ENCODE peak calls at places on chromosomes 3 and 15, in nine cellular contexts. F, P, Y, X, H, O, L, G and C are unnamed samples.

GRCh38 chr3:27553868-27554540 is 69.8 kb upstream of the SLC4A7 start:
- DNase-seq in F (no peak), P (peak), Y (no peak), X (no peak), H (peak), O (no peak), L (no peak), G (no peak), C (no peak)

GRCh38 chr3:52401021-52401420 is 43.9 kb downstream of the SEMA3G start:
- DNase-seq in F (no peak), P (no peak), Y (no peak), X (no peak), H (no peak), O (no peak), L (no peak), G (no peak), C (no peak)

GRCh38 chr3:52614689-52615088 is 71.0 kb downstream of the PBRM1 start:
- DNase-seq in F (no peak), P (peak), Y (no peak), X (no peak), H (no peak), O (no peak), L (no peak), G (no peak), C (no peak)

GRCh38 chr3:42702066-42702951 is at the start of gene HHATL:
- DNase-seq in F (peak), P (no peak), Y (no peak), X (peak), H (no peak), O (no peak), L (peak), G (peak), C (no peak)

GRCh38 chr3:18900994-18901393 is 247.3 kb upstream of the KCNH8 start:
- DNase-seq in F (no peak), P (no peak), Y (no peak), X (no peak), H (no peak), O (no peak), L (no peak), G (no peak), C (no peak)

GRCh38 chr3:170038434-170039110 is 777 bp downstream of the GPR160 start:
- DNase-seq in F (no peak), P (no peak), Y (no peak), X (no peak), H (peak), O (peak), L (peak), G (no peak), C (no peak)

GRCh38 chr3:14537590-14538450 is 2.3 kb downstream of the GRIP2 start:
- DNase-seq in F (no peak), P (no peak), Y (peak), X (peak), H (peak), O (peak), L (no peak), G (no peak), C (no peak)

GRCh38 chr15:45307230-45307924 is 55.3 kb downstream of the SLC28A2 start:
- DNase-seq in F (no peak), P (peak), Y (no peak), X (no peak), H (peak), O (no peak), L (no peak), G (no peak), C (peak)

GRCh38 chr3:31096661-31097060 is 202.2 kb upstream of the GADL1 start:
- DNase-seq in F (no peak), P (no peak), Y (no peak), X (no peak), H (no peak), O (no peak), L (no peak), G (no peak), C (no peak)

GRCh38 chr3:52434080-52434479 is 10.8 kb downstream of the SEMA3G start:
- DNase-seq in F (no peak), P (no peak), Y (peak), X (no peak), H (no peak), O (no peak), L (no peak), G (peak), C (no peak)

GRCh38 chr15:83380682-83381081 is 66.5 kb upstream of the SH3GL3 start:
- DNase-seq in F (no peak), P (peak), Y (no peak), X (peak), H (peak), O (peak), L (no peak), G (no peak), C (peak)

GRCh38 chr15:76056931-76057330 is 2.9 kb upstream of the TMEM266 start:
- DNase-seq in F (no peak), P (no peak), Y (no peak), X (no peak), H (no peak), O (no peak), L (no peak), G (no peak), C (no peak)

GRCh38 chr3:52090131-52090548 is 33.8 kb upstream of the DUSP7 start:
- DNase-seq in F (no peak), P (peak), Y (no peak), X (no peak), H (no peak), O (no peak), L (no peak), G (no peak), C (peak)

GRCh38 chr3:104907507-104907906 is 459.2 kb upstream of the ALCAM start:
- DNase-seq in F (no peak), P (peak), Y (no peak), X (no peak), H (no peak), O (no peak), L (no peak), G (no peak), C (peak)

GRCh38 chr3:8607285-8608040 is 37.1 kb downstream of the SSUH2 start:
- DNase-seq in F (no peak), P (peak), Y (no peak), X (peak), H (peak), O (peak), L (peak), G (peak), C (peak)

GRCh38 chr3:105836533-105836932 is 32.3 kb downstream of the CBLB start:
- DNase-seq in F (no peak), P (peak), Y (no peak), X (no peak), H (no peak), O (no peak), L (peak), G (no peak), C (no peak)

GRCh38 chr3:172272699-172273098 is 175.6 kb downstream of the GHSR start:
- DNase-seq in F (no peak), P (peak), Y (no peak), X (no peak), H (no peak), O (no peak), L (no peak), G (no peak), C (no peak)

GRCh38 chr15:66928101-66928500 is 137.3 kb upstream of the SMAD3 start:
- DNase-seq in F (no peak), P (no peak), Y (no peak), X (no peak), H (no peak), O (no peak), L (no peak), G (no peak), C (no peak)

GRCh38 chr15:92797168-92798052 is 102.7 kb upstream of the CHD2 start:
- DNase-seq in F (no peak), P (peak), Y (no peak), X (no peak), H (peak), O (peak), L (peak), G (no peak), C (no peak)

GRCh38 chr15:90160781-90161727 is 40.1 kb upstream of the SEMA4B start:
- DNase-seq in F (no peak), P (no peak), Y (no peak), X (no peak), H (peak), O (no peak), L (peak), G (no peak), C (no peak)

DNA sequence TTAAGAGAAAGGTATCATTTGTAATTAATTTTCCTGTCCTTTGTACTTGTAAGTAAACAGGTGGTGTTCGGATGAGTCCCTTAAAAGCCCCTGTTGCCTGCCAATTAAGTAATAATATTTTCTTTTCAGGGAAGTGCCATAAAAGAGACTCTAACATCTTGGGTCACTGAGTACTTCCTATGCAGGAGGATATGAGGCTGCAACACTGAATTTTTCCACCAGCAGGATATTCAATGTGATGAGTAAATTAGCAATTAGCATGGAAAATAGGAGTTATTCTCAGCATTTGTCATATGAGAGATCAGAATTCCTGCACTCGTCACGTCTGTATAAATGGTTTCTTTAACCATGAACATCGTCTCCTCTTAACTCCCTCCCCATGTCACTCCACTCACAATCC is 45.4 kb downstream of the WWTR1 start:
- DNase-seq in F (no peak), P (no peak), Y (no peak), X (no peak), H (no peak), O (no peak), L (no peak), G (no peak), C (no peak)
- TF ChIP-seq POLR2A in F (no peak), P (no peak), Y (no peak), X (no peak), H (no peak), O (no peak), L (no peak), G (no peak), C (no peak)

DNA sequence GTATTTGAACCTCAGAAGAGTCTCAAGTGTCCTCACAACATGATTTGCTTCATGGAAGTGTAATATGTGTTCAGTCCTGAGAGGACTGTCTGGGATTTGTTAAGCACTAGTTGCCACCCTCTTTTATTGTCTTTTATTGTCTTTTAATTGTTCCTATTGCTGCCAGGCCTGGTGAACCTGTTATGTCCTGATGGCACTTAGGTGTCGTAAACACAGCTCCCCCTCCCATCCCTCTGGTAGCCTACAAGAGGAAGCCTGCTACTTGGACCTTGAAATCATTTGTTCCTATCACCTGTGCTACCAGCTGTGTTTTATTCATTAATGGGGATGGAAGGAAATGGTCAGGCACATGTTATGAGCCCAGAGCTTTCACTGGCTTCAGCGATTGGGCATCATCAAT is 19.3 kb downstream of the CCNB2 start:
- DNase-seq in F (no peak), P (no peak), Y (no peak), X (no peak), H (no peak), O (no peak), L (peak), G (no peak), C (no peak)
- TF ChIP-seq POLR2A in F (no peak), P (no peak), Y (no peak), X (no peak), H (no peak), O (no peak), L (no peak), G (no peak), C (no peak)

GRCh38 chr3:171173732-171174131 is 147.2 kb upstream of the SLC2A2 start:
- DNase-seq in F (no peak), P (no peak), Y (peak), X (peak), H (no peak), O (peak), L (peak), G (no peak), C (no peak)
- TF ChIP-seq POLR2A in F (no peak), P (no peak), Y (no peak), X (no peak), H (no peak), O (no peak), L (peak), G (no peak), C (no peak)

DNA sequence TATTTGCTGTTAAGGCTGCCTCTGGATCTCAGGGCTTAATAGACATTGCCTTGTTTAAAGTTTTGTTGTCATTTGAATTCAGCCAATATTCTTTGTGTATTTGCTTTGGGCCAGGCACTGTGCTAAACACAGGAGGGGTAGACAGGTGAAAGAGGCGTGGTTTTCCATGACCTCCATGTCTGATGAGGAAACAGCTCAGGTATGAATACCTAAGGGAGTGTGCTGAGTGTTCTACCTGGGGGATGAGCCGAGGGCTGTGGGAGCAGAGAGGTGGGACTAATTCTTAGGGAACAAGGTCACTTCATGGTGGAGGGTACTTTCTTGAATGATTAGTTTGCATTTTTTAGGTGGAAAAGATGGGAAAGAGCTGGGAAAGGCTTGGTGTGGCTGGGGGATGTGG is 108.2 kb downstream of the THSD4 start:
- DNase-seq in F (no peak), P (no peak), Y (no peak), X (no peak), H (no peak), O (no peak), L (no peak), G (no peak), C (no peak)
- TF ChIP-seq POLR2A in F (no peak), P (no peak), Y (no peak), X (no peak), H (no peak), O (no peak), L (no peak), G (no peak), C (no peak)

GRCh38 chr15:39108021-39108420 is 472.9 kb upstream of the THBS1 start:
- DNase-seq in F (no peak), P (no peak), Y (no peak), X (no peak), H (no peak), O (no peak), L (no peak), G (no peak), C (no peak)

GRCh38 chr15:39113741-39114140 is 467.1 kb upstream of the THBS1 start:
- DNase-seq in F (no peak), P (no peak), Y (no peak), X (no peak), H (no peak), O (no peak), L (no peak), G (no peak), C (no peak)

GRCh38 chr15:39106913-39107312 is 474.0 kb upstream of the THBS1 start:
- DNase-seq in F (no peak), P (peak), Y (no peak), X (no peak), H (no peak), O (no peak), L (no peak), G (no peak), C (no peak)

GRCh38 chr15:39110336-39110735 is 470.5 kb upstream of the THBS1 start:
- DNase-seq in F (no peak), P (peak), Y (no peak), X (no peak), H (no peak), O (no peak), L (no peak), G (no peak), C (no peak)

DNA sequence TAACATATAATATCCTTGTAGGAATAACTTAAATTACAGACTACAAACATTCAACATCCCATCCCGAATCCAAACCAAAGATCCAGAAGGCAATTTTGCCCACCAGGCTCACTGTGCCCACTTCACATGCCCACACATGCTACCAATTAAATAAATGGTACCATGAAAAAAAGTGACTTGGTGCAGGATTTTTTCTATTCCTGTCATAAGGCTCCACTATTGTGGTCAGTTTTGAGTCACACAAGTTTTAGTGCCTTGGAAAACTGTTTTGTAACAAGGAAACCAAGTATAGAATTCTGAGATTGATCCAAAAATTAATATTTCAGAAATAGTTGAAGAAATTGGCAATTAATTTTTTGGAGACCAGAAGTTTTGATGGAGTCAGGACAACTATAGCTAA is 470.1 kb upstream of the THBS1 start:
- DNase-seq in F (no peak), P (no peak), Y (no peak), X (no peak), H (no peak), O (no peak), L (no peak), G (no peak), C (no peak)
- TF ChIP-seq POLR2A in F (no peak), P (no peak), Y (no peak), X (no peak), H (no peak), O (no peak), L (no peak), G (no peak), C (no peak)

GRCh38 chr15:65918357-65918920 is 49.1 kb downstream of the RAB11A start:
- DNase-seq in F (no peak), P (no peak), Y (no peak), X (no peak), H (no peak), O (no peak), L (no peak), G (no peak), C (no peak)

GRCh38 chr15:65916664-65917406 is 47.5 kb downstream of the RAB11A start:
- DNase-seq in F (no peak), P (peak), Y (no peak), X (peak), H (peak), O (peak), L (peak), G (peak), C (peak)

GRCh38 chr15:65917936-65918335 is 48.6 kb downstream of the RAB11A start:
- DNase-seq in F (no peak), P (no peak), Y (no peak), X (no peak), H (no peak), O (no peak), L (no peak), G (no peak), C (no peak)

GRCh38 chr15:65916041-65916663 is 46.9 kb downstream of the RAB11A start:
- DNase-seq in F (no peak), P (no peak), Y (no peak), X (no peak), H (no peak), O (no peak), L (no peak), G (peak), C (no peak)

DNA sequence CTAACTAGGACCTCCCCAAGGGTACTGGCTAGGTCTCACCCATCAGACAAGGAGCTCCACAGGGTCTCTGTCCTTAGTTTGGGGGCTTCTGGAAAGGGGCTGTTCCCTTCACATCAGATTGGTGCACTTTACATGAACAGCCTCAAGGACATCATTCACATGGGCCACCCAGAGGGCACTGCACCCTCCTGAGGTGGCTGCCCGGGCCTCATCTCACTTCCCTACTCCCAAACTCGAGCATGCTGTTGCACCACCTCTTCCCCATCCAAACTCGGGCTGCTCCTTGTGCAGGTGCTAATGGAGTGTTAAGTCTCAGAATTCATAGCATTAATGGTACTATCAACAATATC is 48.1 kb downstream of the RAB11A start:
- DNase-seq in F (no peak), P (no peak), Y (no peak), X (no peak), H (no peak), O (no peak), L (no peak), G (no peak), C (no peak)
- TF ChIP-seq POLR2A in F (no peak), P (no peak), Y (no peak), X (no peak), H (no peak), O (no peak), L (no peak), G (no peak), C (no peak)

GRCh38 chr3:44557074-44557473 is 2.1 kb downstream of the ZKSCAN7 start:
- DNase-seq in F (no peak), P (no peak), Y (no peak), X (no peak), H (no peak), O (no peak), L (no peak), G (no peak), C (no peak)

GRCh38 chr3:44555753-44556152 is 760 bp downstream of the ZKSCAN7 start:
- DNase-seq in F (no peak), P (peak), Y (no peak), X (no peak), H (no peak), O (no peak), L (no peak), G (no peak), C (no peak)

DNA sequence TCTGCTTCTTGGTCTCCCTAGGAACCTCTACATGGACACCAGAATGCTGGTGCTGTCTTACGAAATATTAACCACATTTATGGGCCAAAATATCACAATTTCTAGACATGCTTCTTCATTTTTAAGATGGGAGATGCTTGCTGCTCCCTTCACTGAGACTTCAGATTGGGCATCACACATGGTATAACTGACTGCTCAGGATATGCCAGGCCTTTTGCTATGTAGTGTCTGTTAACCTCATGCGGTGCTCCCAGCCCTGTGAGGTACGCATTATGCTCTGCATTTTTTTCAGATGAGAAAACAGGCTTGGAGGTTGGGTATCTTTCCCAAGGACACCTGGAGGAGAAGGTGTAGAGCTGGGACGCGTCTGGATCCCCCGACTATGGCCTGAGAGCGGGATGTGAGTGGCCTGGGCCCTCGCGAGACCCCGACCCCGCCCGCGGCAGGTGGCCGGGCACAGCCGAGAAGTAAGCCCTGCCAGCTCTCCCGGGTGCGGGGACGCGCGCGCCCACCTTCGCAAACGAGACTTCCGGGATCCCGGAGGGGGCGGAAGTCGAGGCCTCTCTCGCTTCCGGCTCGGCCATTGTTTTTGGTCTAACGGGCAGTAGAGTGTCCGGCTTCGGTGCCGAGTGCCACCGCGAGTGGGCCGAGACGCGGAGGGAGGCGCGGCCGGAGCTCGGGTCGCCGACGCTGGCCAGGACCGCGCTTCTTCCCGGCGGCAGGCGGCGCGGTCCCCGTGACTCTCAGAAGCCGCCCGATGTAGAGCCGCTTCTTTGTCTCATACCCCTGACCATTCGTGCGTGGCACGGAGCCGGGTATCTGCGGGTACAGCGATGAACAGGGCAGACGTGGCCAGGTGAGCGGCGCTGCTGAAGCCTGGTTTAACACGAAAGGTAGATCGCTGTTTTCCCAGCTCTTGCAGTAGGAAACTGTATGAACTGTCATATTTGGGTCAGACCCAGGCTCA is at the start of gene ZKSCAN7:
- DNase-seq in F (peak), P (peak), Y (peak), X (peak), H (no peak), O (peak), L (peak), G (peak), C (no peak)
- TF ChIP-seq POLR2A in F (no peak), P (no peak), Y (no peak), X (no peak), H (no peak), O (no peak), L (no peak), G (no peak), C (no peak)